ENCODE peak calls at places on chromosomes 4 and X, in seven cellular contexts. Z, I, G, F, T, D and S are unnamed samples.

GRCh38 chrX:38347136-38347535 is 5.3 kb upstream of the OTC start:
- DNase-seq in F (no peak), G (no peak), D (no peak), I (no peak), T (no peak), Z (no peak), S (peak; percentile 63)

GRCh38 chrX:8639949-8640348 is 92.0 kb downstream of the ANOS1 start:
- DNase-seq in F (no peak), I (no peak), D (no peak), G (no peak), T (no peak), Z (no peak), S (no peak)

GRCh38 chrX:8548446-8548845 is 83.8 kb downstream of the VCX3B start:
- DNase-seq in G (no peak), Z (no peak), F (no peak), D (no peak), T (no peak), I (no peak), S (no peak)

GRCh38 chrX:25523574-25523973 is 507.8 kb upstream of the ARX start:
- DNase-seq in I (peak; percentile 11), G (peak; percentile 6), D (no peak), Z (peak; percentile 57), T (peak; percentile 9), F (no peak), S (peak; percentile 0)

GRCh38 chrX:113305496-113305895 is 464.9 kb upstream of the AMOT start:
- DNase-seq in I (no peak), G (no peak), D (no peak), F (no peak), T (no peak), Z (no peak), S (peak; percentile 43)

GRCh38 chrX:52271212-52271611 is 86.5 kb downstream of the MAGED4 start:
- DNase-seq in F (no peak), I (no peak), G (no peak), D (no peak), Z (no peak), T (no peak), S (peak; percentile 15)

GRCh38 chrX:17527135-17527701 is 152.2 kb downstream of the NHS start:
- DNase-seq in I (peak; percentile 62), F (no peak), Z (no peak), D (peak; percentile 82), G (no peak), T (no peak), S (no peak)

GRCh38 chr4:86706923-86707597 is 112.9 kb downstream of the PTPN13 start:
- DNase-seq in T (no peak), F (no peak), D (no peak), G (no peak), Z (peak; percentile 17), I (no peak), S (no peak)

GRCh38 chr4:6765703-6766102 is 16.8 kb upstream of the KIAA0232 start:
- DNase-seq in D (no peak), Z (no peak), F (no peak), T (no peak), I (no peak), G (no peak), S (no peak)

GRCh38 chr4:24488399-24489164 is 95.8 kb downstream of the DHX15 start:
- DNase-seq in I (peak; percentile 22), T (peak; percentile 78), Z (peak; percentile 88), F (peak; percentile 22), D (peak; percentile 86), G (peak; percentile 45), S (peak; percentile 67)

GRCh38 chr4:143389543-143390195 is 53.0 kb downstream of the GAB1 start:
- DNase-seq in F (no peak), Z (no peak), D (no peak), I (peak; percentile 48), T (no peak), G (no peak), S (peak; percentile 57)

GRCh38 chr4:31023724-31024123 is 303.6 kb downstream of the PCDH7 start:
- DNase-seq in F (no peak), D (no peak), G (no peak), I (no peak), T (no peak), Z (no peak), S (no peak)

GRCh38 chr4:148634476-148634875 is 192.3 kb upstream of the NR3C2 start:
- DNase-seq in I (no peak), T (no peak), D (no peak), F (no peak), Z (no peak), G (no peak), S (peak; percentile 83)

GRCh38 chrX:69216911-69217310 is 51.7 kb upstream of the PJA1 start:
- DNase-seq in T (no peak), D (peak; percentile 76), Z (no peak), F (no peak), G (no peak), I (no peak), S (no peak)

GRCh38 chrX:40154229-40154852 is 56.6 kb upstream of the BCOR start:
- DNase-seq in Z (no peak), D (no peak), G (peak; percentile 23), T (peak; percentile 20), I (peak; percentile 75), F (no peak), S (peak; percentile 59)